ENCODE peak calls at places on chromosomes 6 and 20, in six cellular contexts. T is cardiac fibroblast; V is endothelial cell; F is anterior cingulate cortex; I is stimulated activated CD8-positive, alpha-beta memory T cell treated with anti-CD3 and anti-CD28 coated beads, Interleukin-2, amount 100 ng/mL, for 1 hour; O is B cell. H is an unnamed sample.

GRCh38 chr6:156029296-156029985 is 573.8 kb upstream of the NOX3 start:
- DNase-seq in T (no peak), V (no peak), F (no peak), I (no peak), O (no peak), H (no peak)

GRCh38 chr20:40687384-40688128 is 1.5 kb downstream of the MAFB start:
- DNase-seq in T (peak), V (peak), F (peak), I (no peak), O (no peak), H (peak)

GRCh38 chr6:47275640-47276039 is 34.1 kb downstream of the TNFRSF21 start:
- DNase-seq in T (no peak), V (no peak), F (no peak), I (no peak), O (no peak), H (no peak)

GRCh38 chr20:23086056-23086551 is at the start of gene CD93:
- DNase-seq in T (peak), V (peak), F (no peak), I (no peak), O (no peak), H (no peak)

GRCh38 chr20:57438552-57438951 is 47.4 kb downstream of the RBM38 start:
- DNase-seq in T (no peak), V (no peak), F (no peak), I (no peak), O (no peak), H (no peak)

GRCh38 chr6:63804381-63804956 is 168.9 kb downstream of the PHF3 start:
- DNase-seq in T (peak), V (no peak), F (no peak), I (no peak), O (no peak), H (no peak)

GRCh38 chr20:56359212-56360132 is 698 bp downstream of the FAM210B start:
- DNase-seq in T (peak), V (peak), F (no peak), I (no peak), O (no peak), H (peak)

GRCh38 chr6:13681305-13682061 is 30.2 kb downstream of the RANBP9 start:
- DNase-seq in T (no peak), V (no peak), F (no peak), I (no peak), O (no peak), H (no peak)

GRCh38 chr6:84086545-84087429 is 53.2 kb downstream of the MRAP2 start:
- DNase-seq in T (no peak), V (no peak), F (no peak), I (no peak), O (no peak), H (no peak)

GRCh38 chr6:15970517-15970916 is 158.4 kb upstream of the MYLIP start:
- DNase-seq in T (no peak), V (no peak), F (no peak), I (no peak), O (no peak), H (no peak)

GRCh38 chr6:6803180-6803978 is 214.9 kb downstream of the LY86 start:
- DNase-seq in T (no peak), V (no peak), F (no peak), I (no peak), O (peak), H (no peak)

GRCh38 chr6:157240960-157241311 is 82.4 kb downstream of the TMEM242 start:
- DNase-seq in T (no peak), V (no peak), F (no peak), I (no peak), O (no peak), H (no peak)

GRCh38 chr6:152124432-152125074 is 317.1 kb downstream of the ESR1 start:
- DNase-seq in T (peak), V (no peak), F (no peak), I (no peak), O (peak), H (no peak)

GRCh38 chr20:10513931-10514575 is 78.9 kb downstream of the SLX4IP start:
- DNase-seq in T (peak), V (no peak), F (no peak), I (no peak), O (no peak), H (no peak)

GRCh38 chr6:158211273-158212055 is 43.3 kb downstream of the GTF2H5 start:
- DNase-seq in T (peak), V (no peak), F (no peak), I (no peak), O (no peak), H (no peak)

GRCh38 chr20:57698867-57699275 is 10.9 kb downstream of the PMEPA1 start:
- DNase-seq in T (no peak), V (no peak), F (no peak), I (no peak), O (no peak), H (no peak)

GRCh38 chr6:156832166-156832743 is 55.1 kb downstream of the ARID1B start:
- DNase-seq in T (peak), V (no peak), F (no peak), I (no peak), O (no peak), H (peak)

GRCh38 chr6:6439778-6440177 is 119.3 kb upstream of the F13A1 start:
- DNase-seq in T (no peak), V (no peak), F (no peak), I (no peak), O (no peak), H (no peak)

GRCh38 chr6:136365781-136366354 is 76.2 kb upstream of the BCLAF1 start:
- DNase-seq in T (no peak), V (no peak), F (peak), I (no peak), O (peak), H (peak)

GRCh38 chr6:166712554-166713228 is 85.6 kb upstream of the RPS6KA2 start:
- DNase-seq in T (no peak), V (no peak), F (no peak), I (no peak), O (no peak), H (no peak)

GRCh38 chr6:153625089-153625488 is 414.0 kb upstream of the OPRM1 start:
- DNase-seq in T (peak), V (no peak), F (no peak), I (no peak), O (no peak), H (no peak)

GRCh38 chr6:31739639-31740396 is at the start of gene MSH5:
- DNase-seq in T (peak), V (peak), F (peak), I (peak), O (peak), H (peak)

GRCh38 chr6:42970859-42971612 is 7.9 kb downstream of the PEX6 start:
- DNase-seq in T (no peak), V (no peak), F (no peak), I (no peak), O (no peak), H (no peak)

GRCh38 chr6:164097557-164098398 is 683.3 kb downstream of the QKI start:
- DNase-seq in T (peak), V (peak), F (no peak), I (no peak), O (no peak), H (no peak)

GRCh38 chr6:72617721-72618120 is 4.1 kb upstream of the KCNQ5 start:
- DNase-seq in T (no peak), V (no peak), F (no peak), I (no peak), O (no peak), H (no peak)

GRCh38 chr6:43453831-43454230 is 1.5 kb downstream of the DLK2 start:
- DNase-seq in T (no peak), V (no peak), F (no peak), I (no peak), O (peak), H (no peak)

GRCh38 chr6:291697-292505 is at the start of gene DUSP22:
- DNase-seq in T (peak), V (peak), F (no peak), I (peak), O (peak), H (peak)

GRCh38 chr20:59268827-59269226 is 31.6 kb upstream of the EDN3 start:
- DNase-seq in T (no peak), V (no peak), F (no peak), I (no peak), O (no peak), H (no peak)

GRCh38 chr6:15026832-15027231 is 219.0 kb upstream of the JARID2 start:
- DNase-seq in T (no peak), V (no peak), F (no peak), I (no peak), O (no peak), H (no peak)

GRCh38 chr6:82263916-82264315 is 16.4 kb upstream of the IBTK start:
- DNase-seq in T (no peak), V (no peak), F (no peak), I (no peak), O (no peak), H (no peak)

GRCh38 chr6:17851001-17851719 is 136.3 kb downstream of the KIF13A start:
- DNase-seq in T (peak), V (no peak), F (no peak), I (no peak), O (no peak), H (no peak)

GRCh38 chr20:46330072-46330763 is 21.9 kb upstream of the CDH22 start:
- DNase-seq in T (no peak), V (no peak), F (no peak), I (no peak), O (no peak), H (no peak)

GRCh38 chr20:46559685-46560440 is 9.4 kb upstream of the OCSTAMP start:
- DNase-seq in T (no peak), V (no peak), F (no peak), I (no peak), O (no peak), H (no peak)

GRCh38 chr20:31723282-31724078 is 812 bp upstream of the BCL2L1 start:
- DNase-seq in T (peak), V (peak), F (peak), I (peak), O (peak), H (peak)

GRCh38 chr20:420721-421574 is 12.8 kb downstream of the RBCK1 start:
- DNase-seq in T (no peak), V (peak), F (no peak), I (no peak), O (no peak), H (no peak)

GRCh38 chr20:46872315-46873211 is 22.1 kb upstream of the EYA2 start:
- DNase-seq in T (peak), V (no peak), F (no peak), I (no peak), O (no peak), H (no peak)

GRCh38 chr6:128519132-128519930 is 1.1 kb downstream of the PTPRK start:
- DNase-seq in T (peak), V (peak), F (peak), I (peak), O (peak), H (peak)

GRCh38 chr20:56003966-56004365 is 1.4 kb downstream of the CBLN4 start:
- DNase-seq in T (no peak), V (no peak), F (peak), I (no peak), O (no peak), H (no peak)

GRCh38 chr6:132067286-132067685 is 116.1 kb upstream of the CCN2 start:
- DNase-seq in T (peak), V (no peak), F (no peak), I (no peak), O (no peak), H (no peak)